ENCODE peak calls at places on chromosome 21, in four cellular contexts. One of them, this sample, is unnamed.

GRCh38 chr21:33293811-33294216 is 27.6 kb downstream of the IL10RB start:
- DNase-seq in MCF 10A: no peak
- DNase-seq in pons: no peak
- DNase-seq in choroid plexus epithelial cell: no peak
- DNase-seq in this sample: no peak

GRCh38 chr21:35204850-35205564 is 155.9 kb upstream of the RUNX1 start:
- DNase-seq in MCF 10A: no peak
- DNase-seq in pons: peak
- DNase-seq in choroid plexus epithelial cell: peak
- DNase-seq in this sample: peak

GRCh38 chr21:33362044-33362555 is 37.3 kb downstream of the IFNAR1 start:
- DNase-seq in MCF 10A: no peak
- DNase-seq in pons: peak
- DNase-seq in choroid plexus epithelial cell: peak
- DNase-seq in this sample: no peak

GRCh38 chr21:44907966-44908364 is 12.7 kb downstream of the ITGB2 start:
- DNase-seq in MCF 10A: no peak
- DNase-seq in pons: peak
- DNase-seq in choroid plexus epithelial cell: peak
- DNase-seq in this sample: no peak

GRCh38 chr21:24716306-24716918 is 890.9 kb downstream of the MRPL39 start:
- DNase-seq in MCF 10A: peak
- DNase-seq in pons: no peak
- DNase-seq in choroid plexus epithelial cell: peak
- DNase-seq in this sample: peak

GRCh38 chr21:45640001-45640887 is 3.3 kb upstream of the PCBP3 start:
- DNase-seq in MCF 10A: no peak
- DNase-seq in pons: no peak
- DNase-seq in choroid plexus epithelial cell: peak
- DNase-seq in this sample: no peak

GRCh38 chr21:31727181-31727580 is 4.7 kb downstream of the SCAF4 start:
- DNase-seq in MCF 10A: no peak
- DNase-seq in pons: no peak
- DNase-seq in choroid plexus epithelial cell: peak
- DNase-seq in this sample: peak

GRCh38 chr21:27802816-27803475 is 836.1 kb upstream of the ADAMTS5 start:
- DNase-seq in MCF 10A: peak
- DNase-seq in pons: peak
- DNase-seq in choroid plexus epithelial cell: peak
- DNase-seq in this sample: peak

GRCh38 chr21:37075214-37075770 is 2.2 kb downstream of the TTC3 start:
- DNase-seq in MCF 10A: no peak
- DNase-seq in pons: no peak
- DNase-seq in choroid plexus epithelial cell: no peak
- DNase-seq in this sample: no peak

GRCh38 chr21:33411949-33412430 is 8.8 kb downstream of the IFNGR2 start:
- DNase-seq in MCF 10A: no peak
- DNase-seq in pons: no peak
- DNase-seq in choroid plexus epithelial cell: no peak
- DNase-seq in this sample: no peak